ENCODE peak calls at places on chromosomes 16 and 17, in five cellular contexts. U is ovary, D is body of pancreas, H is heart left ventricle, Q is transverse colon. W is an unnamed sample.
A peak's percentile ranks its signal among the peaks of the same experiment; 100 is the strongest.

GRCh38 chr16:10682604-10683003 is 12.1 kb downstream of the TEKT5 start:
- DNase-seq in U (no peak), Q (no peak), H (no peak), D (no peak), W (no peak)

GRCh38 chr16:14302031-14302398 is 230.9 kb downstream of the MRTFB start:
- DNase-seq in H (peak; percentile 72), D (peak; percentile 79), Q (peak; percentile 59), U (peak; percentile 45), W (peak; percentile 55)

GRCh38 chr16:3193221-3194212 is 5.5 kb downstream of the OR1F1 start:
- DNase-seq in D (no peak), U (no peak), H (no peak), Q (no peak), W (no peak)

GRCh38 chr16:25838724-25839186 is 147.0 kb downstream of the HS3ST4 start:
- DNase-seq in D (peak; percentile 33), U (no peak), H (no peak), Q (peak; percentile 7), W (no peak)

GRCh38 chr17:81920612-81921530 is 2.9 kb upstream of the SIRT7 start:
- DNase-seq in D (no peak), H (no peak), Q (no peak), U (no peak), W (no peak)

GRCh38 chr17:73249700-73250099 is 12.0 kb downstream of the CPSF4L start:
- DNase-seq in D (no peak), U (no peak), Q (no peak), H (no peak), W (no peak)

GRCh38 chr17:1126801-1127550 is 52.8 kb downstream of the ABR start:
- DNase-seq in D (no peak), U (no peak), H (peak; percentile 30), Q (no peak), W (no peak)

GRCh38 chr17:69607162-69607834 is 192.8 kb downstream of the MAP2K6 start:
- DNase-seq in U (peak; percentile 61), Q (peak; percentile 75), D (peak; percentile 83), H (peak; percentile 87), W (peak; percentile 68)

GRCh38 chr16:23119570-23119969 is 29.7 kb downstream of the USP31 start:
- DNase-seq in Q (no peak), H (no peak), D (no peak), U (no peak), W (no peak)

GRCh38 chr17:66915204-66915611 is 49.3 kb upstream of the CACNG4 start:
- DNase-seq in Q (peak; percentile 62), D (peak; percentile 40), U (no peak), H (no peak), W (no peak)

GRCh38 chr16:47643610-47644009 is 182.5 kb downstream of the PHKB start:
- DNase-seq in U (no peak), Q (no peak), H (no peak), D (no peak), W (no peak)

GRCh38 chr17:64491995-64492394 is 4.9 kb downstream of the POLG2 start:
- DNase-seq in D (no peak), U (no peak), Q (no peak), H (no peak), W (no peak)

GRCh38 chr17:80192268-80192667 is 22.4 kb downstream of the CARD14 start:
- DNase-seq in U (no peak), H (peak; percentile 57), Q (no peak), D (peak; percentile 28), W (no peak)

GRCh38 chr17:28282596-28282995 is 36.4 kb upstream of the TMEM97 start:
- DNase-seq in H (no peak), D (no peak), U (no peak), Q (no peak), W (no peak)

GRCh38 chr17:19533718-19534561 is at the start of gene SLC47A1:
- DNase-seq in D (peak; percentile 13), H (peak; percentile 63), U (no peak), Q (peak; percentile 20), W (no peak)

GRCh38 chr17:78356163-78356713 is 3.6 kb downstream of the SOCS3 start:
- DNase-seq in U (no peak), D (no peak), H (no peak), Q (peak; percentile 81), W (peak; percentile 93)

GRCh38 chr16:69131167-69131748 is 1.1 kb downstream of the CHTF8 start:
- DNase-seq in D (no peak), H (no peak), U (no peak), Q (no peak), W (no peak)

GRCh38 chr17:48055531-48056245 is 7.5 kb downstream of the NFE2L1 start:
- DNase-seq in U (no peak), D (no peak), Q (no peak), H (no peak), W (no peak)

GRCh38 chr16:50631249-50631984 is 49.7 kb downstream of the SNX20 start:
- DNase-seq in H (no peak), Q (no peak), D (no peak), U (no peak), W (no peak)

GRCh38 chr17:7837375-7838290 is 3.6 kb downstream of the KDM6B start:
- DNase-seq in D (no peak), H (no peak), U (no peak), Q (no peak), W (no peak)

GRCh38 chr16:10984509-10984908 is 40.1 kb downstream of the CLEC16A start:
- DNase-seq in D (no peak), Q (no peak), H (no peak), U (no peak), W (no peak)

GRCh38 chr17:16243811-16244567 is 27.0 kb downstream of the PIGL start:
- DNase-seq in D (no peak), H (no peak), Q (peak; percentile 23), U (no peak), W (no peak)

GRCh38 chr16:30775381-30776099 is 11.5 kb downstream of the ZNF629 start:
- DNase-seq in H (peak; percentile 92), D (peak; percentile 82), U (peak; percentile 79), Q (peak; percentile 83), W (peak; percentile 49)

GRCh38 chr17:81470270-81470943 is 42.2 kb downstream of the ACTG1 start:
- DNase-seq in U (no peak), H (no peak), D (no peak), Q (no peak), W (no peak)

GRCh38 chr16:23729503-23730424 is 16.7 kb upstream of the ERN2 start:
- DNase-seq in Q (peak; percentile 87), U (no peak), H (no peak), D (no peak), W (no peak)

GRCh38 chr16:24850289-24850931 is 4.6 kb downstream of the SLC5A11 start:
- DNase-seq in H (no peak), U (no peak), Q (no peak), D (no peak), W (peak; percentile 51)

GRCh38 chr16:5071681-5072333 is at the start of gene ALG1:
- DNase-seq in D (peak; percentile 92), Q (peak; percentile 91), H (peak; percentile 94), U (peak; percentile 89), W (peak; percentile 89)

GRCh38 chr16:27424772-27425498 is 23.0 kb downstream of the IL21R start:
- DNase-seq in Q (no peak), D (no peak), H (no peak), U (no peak), W (no peak)

GRCh38 chr17:16046966-16047365 is 47.3 kb downstream of the TTC19 start:
- DNase-seq in U (no peak), Q (no peak), H (no peak), D (no peak), W (no peak)

GRCh38 chr16:27400751-27401620 is 988 bp upstream of the IL21R start:
- DNase-seq in D (no peak), H (no peak), Q (no peak), U (no peak), W (no peak)

GRCh38 chr16:68646948-68647659 is 2.0 kb downstream of the CDH3 start:
- DNase-seq in D (no peak), U (no peak), H (no peak), Q (no peak), W (no peak)

GRCh38 chr17:12613566-12613965 is 52.1 kb upstream of the MYOCD start:
- DNase-seq in U (no peak), H (no peak), Q (no peak), D (no peak), W (no peak)

GRCh38 chr17:60640503-60640902 is 37.1 kb upstream of the BCAS3 start:
- DNase-seq in D (no peak), U (no peak), H (no peak), Q (no peak), W (no peak)

GRCh38 chr17:68939195-68939594 is 16.0 kb downstream of the ABCA8 start:
- DNase-seq in H (no peak), U (no peak), D (no peak), Q (no peak), W (no peak)

GRCh38 chr17:70128727-70129238 is 40.5 kb upstream of the KCNJ2 start:
- DNase-seq in H (no peak), U (no peak), Q (no peak), D (no peak), W (no peak)

DNA sequence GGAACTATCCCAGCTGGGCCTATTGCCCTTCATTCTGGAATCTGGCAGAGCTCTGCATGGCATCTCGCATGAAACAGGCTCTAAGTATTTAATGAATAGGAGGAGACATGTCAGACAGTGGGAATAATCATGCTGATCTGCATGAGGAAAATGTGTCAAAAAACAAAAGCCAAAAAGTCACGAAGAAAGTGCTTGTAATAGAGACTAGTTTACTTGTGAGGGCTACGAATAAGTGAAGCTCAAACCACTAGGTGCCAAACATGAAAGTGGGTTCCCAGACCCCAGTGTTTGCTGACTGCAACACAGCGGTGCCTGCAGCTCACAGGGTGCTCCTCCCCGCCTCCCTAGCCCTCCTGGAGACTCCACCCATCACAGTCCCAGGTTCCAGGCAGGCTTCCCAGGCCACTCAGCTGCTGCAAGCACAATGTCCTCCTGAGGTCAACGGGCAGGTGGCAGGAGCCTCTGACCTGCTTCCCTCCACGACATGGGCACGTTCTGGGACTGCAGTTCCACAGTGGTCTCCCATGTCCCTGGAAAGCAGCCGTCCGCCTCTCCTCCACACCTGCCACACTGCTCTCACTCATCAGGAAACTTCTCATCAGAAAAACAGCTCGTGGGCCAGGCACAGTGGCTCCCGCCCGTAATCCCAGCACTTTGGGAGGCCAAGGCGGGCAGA is 96.5 kb downstream of the ANKRD11 start:
- DNase-seq in U (no peak), Q (no peak), H (peak; percentile 81), D (peak; percentile 60), W (no peak)
- H3K4me1 ChIP-seq in U (peaks cover 13% of the 10 kb centered on the region), Q (peaks cover 45% of the 10 kb centered on the region), H (peaks cover 30% of the 10 kb centered on the region), D (peaks cover 49% of the 10 kb centered on the region), W (peaks cover 11% of the 10 kb centered on the region)

DNA sequence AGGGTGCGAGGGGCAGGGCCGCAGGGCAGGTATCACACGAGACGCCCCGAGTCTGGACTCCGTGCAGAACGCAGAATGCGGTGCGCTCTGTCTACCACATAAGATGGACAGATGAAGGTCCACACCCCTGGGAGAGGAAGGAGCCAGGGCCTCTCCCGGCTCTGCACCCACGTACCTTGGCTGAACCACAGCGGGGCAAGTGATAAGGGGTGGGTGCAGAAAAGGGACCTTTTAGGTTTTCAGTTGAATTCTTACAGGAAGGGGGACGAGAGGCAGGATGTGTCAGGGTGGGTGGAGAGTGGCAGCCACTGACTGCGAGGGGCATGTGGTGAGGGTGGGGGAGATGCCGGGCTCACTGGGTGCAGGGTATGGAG is 338 bp downstream of the CD300A start:
- DNase-seq in Q (no peak), H (no peak), U (no peak), D (no peak), W (no peak)
- TF ChIP-seq POLR2A in Q (no peak), H (no peak), U (no peak), D (no peak), W (no peak)

GRCh38 chr16:86156155-86156554 is 257.2 kb downstream of the IRF8 start:
- DNase-seq in H (no peak), U (no peak), D (no peak), Q (no peak), W (no peak)
- H3K27me3 ChIP-seq in H (peaks cover 41% of the 10 kb centered on the region), U (no peaks in the 10 kb centered on the region), D (no peaks in the 10 kb centered on the region), Q (no peaks in the 10 kb centered on the region), W (no peaks in the 10 kb centered on the region)

GRCh38 chr16:57704905-57705852 is 10.6 kb downstream of the DRC7 start:
- DNase-seq in U (no peak), Q (no peak), D (no peak), H (no peak), W (no peak)
- H3K4me1 ChIP-seq in U (no peaks in the 10 kb centered on the region), Q (no peaks in the 10 kb centered on the region), D (peaks cover 37% of the 10 kb centered on the region), H (no peaks in the 10 kb centered on the region), W (no peaks in the 10 kb centered on the region)